ENCODE peak calls at places on chromosome 1, in seven cellular contexts. One of them, this sample, is unnamed.
A peak's percentile ranks its signal among the peaks of the same experiment; 100 is the strongest.

GRCh38 chr1:192639607-192640368 is 3.8 kb downstream of the RGS13 start:
- DNase-seq in GM12878: peak; percentile 51
- DNase-seq in SK-N-SH: no peak
- DNase-seq in GM12892: no peak
- DNase-seq in H1: no peak
- DNase-seq in HepG2: no peak
- DNase-seq in K562: no peak
- DNase-seq in this sample: no peak

GRCh38 chr1:169779970-169780369 is 14.7 kb downstream of the METTL18 start:
- DNase-seq in K562: no peak
- DNase-seq in H1: no peak
- DNase-seq in GM12878: no peak
- DNase-seq in GM12892: no peak
- DNase-seq in HepG2: no peak
- DNase-seq in SK-N-SH: no peak
- DNase-seq in this sample: no peak

GRCh38 chr1:64112281-64112680 is 91.1 kb upstream of the UBE2U start:
- DNase-seq in HepG2: no peak
- DNase-seq in GM12892: no peak
- DNase-seq in SK-N-SH: no peak
- DNase-seq in H1: no peak
- DNase-seq in K562: no peak
- DNase-seq in GM12878: no peak
- DNase-seq in this sample: no peak

GRCh38 chr1:2132222-2133038 is 62.1 kb downstream of the FAAP20 start:
- DNase-seq in K562: peak; percentile 73
- DNase-seq in H1: peak; percentile 75
- DNase-seq in GM12892: no peak
- DNase-seq in HepG2: peak; percentile 26
- DNase-seq in GM12878: no peak
- DNase-seq in SK-N-SH: peak; percentile 82
- DNase-seq in this sample: no peak

GRCh38 chr1:88935522-88936222 is 44.3 kb upstream of the GTF2B start:
- DNase-seq in K562: peak; percentile 54
- DNase-seq in SK-N-SH: peak; percentile 46
- DNase-seq in GM12878: no peak
- DNase-seq in GM12892: no peak
- DNase-seq in H1: no peak
- DNase-seq in HepG2: peak; percentile 93
- DNase-seq in this sample: no peak

GRCh38 chr1:24939657-24940193 is 9.6 kb upstream of the RUNX3 start:
- DNase-seq in GM12892: no peak
- DNase-seq in HepG2: no peak
- DNase-seq in K562: no peak
- DNase-seq in GM12878: no peak
- DNase-seq in H1: no peak
- DNase-seq in SK-N-SH: no peak
- DNase-seq in this sample: no peak

GRCh38 chr1:83029916-83030315 is 969.0 kb downstream of the TTLL7 start:
- DNase-seq in HepG2: no peak
- DNase-seq in GM12878: no peak
- DNase-seq in K562: no peak
- DNase-seq in H1: no peak
- DNase-seq in GM12892: no peak
- DNase-seq in SK-N-SH: no peak
- DNase-seq in this sample: no peak

GRCh38 chr1:53968125-53968513 is 22.0 kb downstream of the LRRC42 start:
- DNase-seq in HepG2: peak; percentile 69
- DNase-seq in K562: no peak
- DNase-seq in GM12878: no peak
- DNase-seq in H1: no peak
- DNase-seq in SK-N-SH: no peak
- DNase-seq in GM12892: no peak
- DNase-seq in this sample: no peak

GRCh38 chr1:145985502-145986439 is 10.6 kb downstream of the TXNIP start:
- DNase-seq in HepG2: peak; percentile 56
- DNase-seq in GM12878: no peak
- DNase-seq in GM12892: no peak
- DNase-seq in SK-N-SH: no peak
- DNase-seq in K562: no peak
- DNase-seq in H1: no peak
- DNase-seq in this sample: no peak

GRCh38 chr1:41874903-41875411 is 43.8 kb downstream of the HIVEP3 start:
- DNase-seq in SK-N-SH: no peak
- DNase-seq in GM12892: no peak
- DNase-seq in K562: no peak
- DNase-seq in HepG2: no peak
- DNase-seq in H1: no peak
- DNase-seq in GM12878: no peak
- DNase-seq in this sample: no peak
- TF ChIP-seq TAF1 in SK-N-SH: no peak
- TF ChIP-seq TAF1 in GM12892: no peak
- TF ChIP-seq TAF1 in K562: no peak
- TF ChIP-seq TAF1 in HepG2: no peak
- TF ChIP-seq TAF1 in H1: no peak
- TF ChIP-seq TAF1 in GM12878: no peak
- TF ChIP-seq TAF1 in this sample: no peak

GRCh38 chr1:60245371-60245770 is 171.8 kb upstream of the C1orf87 start:
- DNase-seq in K562: no peak
- DNase-seq in GM12878: no peak
- DNase-seq in HepG2: no peak
- DNase-seq in GM12892: no peak
- DNase-seq in H1: no peak
- DNase-seq in SK-N-SH: no peak
- DNase-seq in this sample: no peak
- TF ChIP-seq TAF1 in K562: no peak
- TF ChIP-seq TAF1 in GM12878: no peak
- TF ChIP-seq TAF1 in HepG2: no peak
- TF ChIP-seq TAF1 in GM12892: no peak
- TF ChIP-seq TAF1 in H1: no peak
- TF ChIP-seq TAF1 in SK-N-SH: no peak
- TF ChIP-seq TAF1 in this sample: no peak

DNA sequence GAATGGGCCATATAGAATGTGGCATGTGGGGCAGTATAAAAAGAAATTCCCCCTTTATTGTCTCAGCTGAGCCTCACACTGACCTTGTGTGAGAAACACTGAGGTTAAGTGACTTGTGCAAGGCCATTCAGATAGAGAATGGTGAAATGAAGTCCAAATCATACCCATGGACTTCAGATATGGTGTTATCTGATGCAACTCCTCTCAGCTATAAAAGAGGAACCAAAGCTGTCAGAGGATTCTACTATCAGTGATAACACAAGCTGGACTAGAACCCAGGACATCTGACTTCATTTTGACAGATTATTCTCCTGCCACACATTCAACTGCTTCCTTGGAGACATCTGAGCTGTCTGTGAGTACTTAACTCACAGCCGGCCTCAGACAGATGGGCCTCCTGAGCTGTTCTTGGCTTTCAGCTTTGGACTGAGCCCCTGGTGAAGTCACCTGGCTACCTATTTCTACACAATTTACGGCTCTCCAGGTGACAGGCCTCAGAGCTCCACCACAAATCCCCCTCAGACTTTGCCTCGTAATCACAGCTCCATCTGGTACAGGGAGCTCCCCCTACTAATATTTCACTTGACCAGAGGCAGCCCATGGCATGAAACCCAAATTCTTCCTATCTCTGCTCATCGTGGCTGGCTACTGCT is 104.6 kb downstream of the PLXNA2 start:
- DNase-seq in GM12878: no peak
- DNase-seq in SK-N-SH: no peak
- DNase-seq in H1: no peak
- DNase-seq in K562: no peak
- DNase-seq in GM12892: no peak
- DNase-seq in HepG2: no peak
- DNase-seq in this sample: no peak
- TF ChIP-seq TAF1 in GM12878: no peak
- TF ChIP-seq TAF1 in SK-N-SH: no peak
- TF ChIP-seq TAF1 in H1: no peak
- TF ChIP-seq TAF1 in K562: no peak
- TF ChIP-seq TAF1 in GM12892: no peak
- TF ChIP-seq TAF1 in HepG2: no peak
- TF ChIP-seq TAF1 in this sample: no peak

GRCh38 chr1:212805767-212806166 is 14.1 kb downstream of the TATDN3 start:
- DNase-seq in SK-N-SH: no peak
- DNase-seq in HepG2: no peak
- DNase-seq in H1: no peak
- DNase-seq in GM12878: no peak
- DNase-seq in K562: no peak
- DNase-seq in GM12892: no peak
- DNase-seq in this sample: no peak
- TF ChIP-seq TAF1 in SK-N-SH: no peak
- TF ChIP-seq TAF1 in HepG2: no peak
- TF ChIP-seq TAF1 in H1: no peak
- TF ChIP-seq TAF1 in GM12878: no peak
- TF ChIP-seq TAF1 in K562: no peak
- TF ChIP-seq TAF1 in GM12892: no peak
- TF ChIP-seq TAF1 in this sample: no peak

GRCh38 chr1:79353224-79353623 is 346.7 kb upstream of the ADGRL4 start:
- DNase-seq in GM12892: no peak
- DNase-seq in SK-N-SH: peak; percentile 15
- DNase-seq in HepG2: peak; percentile 2
- DNase-seq in H1: peak; percentile 46
- DNase-seq in K562: no peak
- DNase-seq in GM12878: no peak
- DNase-seq in this sample: no peak
- TF ChIP-seq TAF1 in GM12892: no peak
- TF ChIP-seq TAF1 in SK-N-SH: no peak
- TF ChIP-seq TAF1 in HepG2: no peak
- TF ChIP-seq TAF1 in H1: no peak
- TF ChIP-seq TAF1 in K562: no peak
- TF ChIP-seq TAF1 in GM12878: no peak
- TF ChIP-seq TAF1 in this sample: no peak

GRCh38 chr1:208252126-208252853 is 8.1 kb upstream of the PLXNA2 start:
- DNase-seq in GM12892: no peak
- DNase-seq in K562: peak; percentile 53
- DNase-seq in GM12878: no peak
- DNase-seq in H1: peak; percentile 84
- DNase-seq in SK-N-SH: peak; percentile 67
- DNase-seq in HepG2: peak; percentile 52
- DNase-seq in this sample: no peak
- TF ChIP-seq TAF1 in GM12892: no peak
- TF ChIP-seq TAF1 in K562: no peak
- TF ChIP-seq TAF1 in GM12878: no peak
- TF ChIP-seq TAF1 in H1: no peak
- TF ChIP-seq TAF1 in SK-N-SH: no peak
- TF ChIP-seq TAF1 in HepG2: no peak
- TF ChIP-seq TAF1 in this sample: no peak

This sample was measured in GM12891.